ENCODE peak calls at places on chromosomes 3 and 15, in nine cellular contexts. I is breast epithelium, Z is foreskin fibroblast, L is GM13977, C is IMR-90, P is AG04450, V is BJ, O is esophagus muscularis mucosa, W is neural crest cell. E is an unnamed sample.
A peak's percentile ranks its signal among the peaks of the same experiment; 100 is the strongest.

GRCh38 chr15:45333550-45333949 is 44.8 kb downstream of the GATM start:
- DNase-seq in I (no peak), Z (peak; percentile 15), L (no peak), C (peak; percentile 17), P (no peak), V (no peak), O (no peak), W (no peak), E (no peak)

GRCh38 chr3:4759689-4760312 is 219.4 kb upstream of the BHLHE40 start:
- DNase-seq in I (no peak), Z (no peak), L (no peak), C (no peak), P (no peak), V (no peak), O (no peak), W (no peak), E (no peak)

GRCh38 chr15:62616746-62617145 is 425.8 kb upstream of the TPM1 start:
- DNase-seq in I (no peak), Z (no peak), L (no peak), C (no peak), P (no peak), V (no peak), O (no peak), W (no peak), E (no peak)

GRCh38 chr3:107222927-107223326 is 154.3 kb upstream of the CCDC54 start:
- DNase-seq in I (no peak), Z (peak; percentile 58), L (no peak), C (peak; percentile 88), P (no peak), V (peak; percentile 96), O (no peak), W (no peak), E (no peak)

GRCh38 chr15:69760890-69761568 is 308.4 kb downstream of the RPLP1 start:
- DNase-seq in I (peak; percentile 25), Z (peak; percentile 96), L (peak; percentile 56), C (peak; percentile 99), P (peak; percentile 93), V (peak; percentile 85), O (peak; percentile 87), W (no peak), E (no peak)

GRCh38 chr3:188792788-188793187 is 379.0 kb upstream of the TPRG1 start:
- DNase-seq in I (no peak), Z (no peak), L (no peak), C (peak; percentile 27), P (no peak), V (no peak), O (no peak), W (peak; percentile 33), E (no peak)

GRCh38 chr3:97883736-97884135 is 61.9 kb downstream of the CRYBG3 start:
- DNase-seq in I (no peak), Z (no peak), L (no peak), C (no peak), P (no peak), V (no peak), O (no peak), W (no peak), E (no peak)

GRCh38 chr3:134663646-134664456 is 13.0 kb upstream of the KY start:
- DNase-seq in I (no peak), Z (no peak), L (no peak), C (peak; percentile 55), P (no peak), V (no peak), O (no peak), W (no peak), E (no peak)

GRCh38 chr3:36496734-36497133 is 116.4 kb downstream of the STAC start:
- DNase-seq in I (no peak), Z (peak; percentile 36), L (no peak), C (no peak), P (no peak), V (peak; percentile 88), O (no peak), W (no peak), E (no peak)

GRCh38 chr3:144189044-144189443 is 217.4 kb downstream of the DIPK2A start:
- DNase-seq in I (no peak), Z (peak; percentile 56), L (no peak), C (peak; percentile 46), P (no peak), V (no peak), O (no peak), W (no peak), E (no peak)

GRCh38 chr3:72141264-72141663 is 356.3 kb upstream of the PROK2 start:
- DNase-seq in I (no peak), Z (no peak), L (no peak), C (no peak), P (no peak), V (no peak), O (no peak), W (no peak), E (no peak)

GRCh38 chr15:75508741-75509532 is 57.4 kb upstream of the SIN3A start:
- DNase-seq in I (no peak), Z (peak; percentile 33), L (peak; percentile 37), C (peak; percentile 65), P (peak; percentile 20), V (peak; percentile 8), O (no peak), W (no peak), E (no peak)

DNA sequence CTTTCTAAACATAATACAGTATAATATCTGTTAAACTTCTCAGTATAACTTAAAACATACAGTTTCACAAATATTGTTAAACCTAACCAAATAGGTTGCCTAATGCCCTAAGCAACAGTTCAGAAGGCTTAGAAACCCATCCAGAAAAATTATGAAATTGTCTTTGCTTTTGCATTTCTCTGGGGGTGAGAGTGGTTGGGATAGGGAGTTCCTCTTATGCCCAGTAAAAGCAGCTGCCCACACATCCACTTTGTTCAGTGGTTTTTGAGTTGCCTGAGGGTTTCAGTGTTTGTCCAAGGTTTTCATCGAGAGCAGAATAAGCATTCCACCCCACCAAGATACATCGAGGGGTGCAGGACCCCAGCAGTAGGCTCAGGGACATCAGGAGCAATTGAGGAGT is 179.4 kb downstream of the CDIN1 start:
- DNase-seq in I (no peak), Z (no peak), L (no peak), C (no peak), P (no peak), V (no peak), O (no peak), W (no peak), E (no peak)
- TF ChIP-seq CTCF in I (no peak), Z (no peak), L (no peak), C (no peak), P (no peak), V (no peak), O (no peak), W (no peak), E (no peak)

GRCh38 chr3:100030346-100030745 is 84.0 kb downstream of the FILIP1L start:
- DNase-seq in I (no peak), Z (no peak), L (no peak), C (peak; percentile 53), P (no peak), V (no peak), O (no peak), W (no peak), E (no peak)

GRCh38 chr3:100029689-100030088 is 84.6 kb downstream of the FILIP1L start:
- DNase-seq in I (no peak), Z (no peak), L (peak; percentile 9), C (no peak), P (no peak), V (no peak), O (no peak), W (no peak), E (no peak)

GRCh38 chr3:100029052-100029451 is 85.2 kb downstream of the FILIP1L start:
- DNase-seq in I (no peak), Z (no peak), L (no peak), C (no peak), P (no peak), V (no peak), O (no peak), W (no peak), E (no peak)

GRCh38 chr3:100032262-100032661 is 82.0 kb downstream of the FILIP1L start:
- DNase-seq in I (no peak), Z (peak; percentile 42), L (no peak), C (peak; percentile 90), P (no peak), V (no peak), O (no peak), W (no peak), E (no peak)

DNA sequence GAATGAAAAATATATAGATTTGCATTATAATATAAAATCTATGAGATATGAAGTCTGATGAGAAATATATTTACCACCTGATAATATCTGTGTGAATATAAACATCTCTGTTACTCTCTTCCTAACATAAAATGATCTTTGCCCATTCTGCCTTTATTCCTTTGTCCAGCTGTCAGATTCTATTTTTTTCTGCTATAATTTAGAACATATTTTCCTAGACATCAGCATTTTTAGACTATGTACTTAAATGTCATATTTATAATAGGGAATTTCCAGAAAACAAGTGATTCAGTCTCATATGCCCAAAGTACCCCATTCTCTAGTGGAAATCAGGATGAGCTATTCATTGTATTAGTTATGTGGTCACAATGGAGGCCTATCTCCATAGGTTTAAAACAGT is 83.4 kb downstream of the FILIP1L start:
- DNase-seq in I (no peak), Z (no peak), L (no peak), C (no peak), P (no peak), V (no peak), O (no peak), W (no peak), E (no peak)
- TF ChIP-seq CTCF in I (no peak), Z (no peak), L (no peak), C (no peak), P (no peak), V (no peak), O (no peak), W (no peak), E (no peak)

DNA sequence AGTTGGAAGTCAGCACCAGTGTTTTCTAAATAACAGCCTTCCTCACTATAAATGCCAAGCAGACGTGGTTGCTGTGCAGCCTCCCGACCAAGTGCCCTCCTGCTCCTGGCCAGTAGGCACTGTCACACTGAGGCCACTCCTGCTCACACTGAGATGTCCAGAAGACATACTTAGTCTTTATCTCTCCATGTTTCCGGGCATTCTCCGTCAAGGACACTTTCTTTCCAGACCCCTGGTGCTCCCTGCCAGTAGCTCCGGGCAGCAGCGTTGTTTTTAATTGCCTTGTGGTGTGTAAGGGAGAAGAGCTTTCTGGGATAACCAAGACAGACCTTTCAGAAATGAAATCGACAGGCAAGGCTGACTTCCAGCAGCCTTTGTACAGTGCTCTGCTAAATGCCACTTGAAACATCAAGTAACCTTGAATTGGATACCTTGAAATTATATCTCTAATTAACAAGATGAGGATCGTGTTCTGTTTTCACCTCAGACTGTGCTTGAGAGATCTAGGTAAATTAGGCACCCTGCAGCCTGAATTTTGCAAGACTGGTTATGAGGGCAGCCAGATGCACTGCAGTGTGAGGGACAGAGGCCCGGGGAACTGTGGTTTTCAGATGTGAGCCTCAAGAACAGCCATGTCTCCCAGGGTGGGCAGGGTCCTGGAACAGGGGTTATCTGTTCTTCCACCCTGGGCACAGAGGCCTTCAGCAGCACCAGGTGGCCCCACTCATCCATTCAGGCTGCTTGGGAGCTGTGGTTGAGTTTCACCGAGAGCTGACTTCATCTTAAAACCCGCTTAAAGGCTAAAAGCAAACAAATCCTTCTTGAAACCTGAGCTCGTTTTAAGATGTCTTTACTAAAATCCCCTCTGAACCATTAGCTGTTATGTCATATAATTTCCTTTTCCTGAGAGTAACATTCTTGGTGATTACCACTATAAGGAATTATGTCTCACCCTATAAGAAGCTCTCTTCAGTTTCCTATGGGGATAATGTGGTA is 105.6 kb upstream of the IL12A start:
- DNase-seq in I (no peak), Z (peak; percentile 64), L (no peak), C (peak; percentile 97), P (peak; percentile 84), V (no peak), O (peak; percentile 90), W (no peak), E (no peak)
- TF ChIP-seq CTCF in I (no peak), Z (no peak), L (no peak), C (no peak), P (peak; percentile 19), V (no peak), O (no peak), W (no peak), E (no peak)

GRCh38 chr3:18989237-18989812 is 159.0 kb upstream of the KCNH8 start:
- DNase-seq in I (no peak), Z (no peak), L (no peak), C (no peak), P (no peak), V (no peak), O (no peak), W (no peak), E (no peak)
- TF ChIP-seq CTCF in I (no peak), Z (no peak), L (no peak), C (no peak), P (no peak), V (no peak), O (no peak), W (no peak), E (no peak)